ENCODE peak calls at places on chromosomes 5 and 9, in eight cellular contexts. B is fibroblast of lung; X is stomach; O is H7; R is esophagus muscularis mucosa; E is CD8-positive, alpha-beta T cell; J is IMR-90; F is WERI-Rb-1. C is an unnamed sample.

GRCh38 chr5:10513501-10514442 is 50.1 kb upstream of the ANKRD33B start:
- DNase-seq in B (peak; percentile 91), X (no peak), O (peak; percentile 87), R (no peak), E (no peak), J (peak; percentile 83), F (peak; percentile 83), C (no peak)

GRCh38 chr5:96509313-96509712 is 76.3 kb upstream of the PCSK1 start:
- DNase-seq in B (no peak), X (no peak), O (no peak), R (no peak), E (no peak), J (peak; percentile 31), F (no peak), C (no peak)

GRCh38 chr9:97874617-97875016 is 21.6 kb downstream of the FOXE1 start:
- DNase-seq in B (no peak), X (no peak), O (no peak), R (no peak), E (no peak), J (no peak), F (no peak), C (no peak)

GRCh38 chr5:18113724-18114123 is 479.5 kb downstream of the TAF11L14 start:
- DNase-seq in B (peak; percentile 19), X (no peak), O (no peak), R (no peak), E (no peak), J (peak; percentile 12), F (peak; percentile 19), C (no peak)

GRCh38 chr5:44935262-44935661 is 126.5 kb downstream of the MRPS30 start:
- DNase-seq in B (peak; percentile 6), X (no peak), O (peak; percentile 20), R (no peak), E (no peak), J (no peak), F (peak; percentile 44), C (no peak)

GRCh38 chr5:103308774-103309173 is 50.2 kb downstream of the MACIR start:
- DNase-seq in B (no peak), X (no peak), O (no peak), R (no peak), E (no peak), J (no peak), F (no peak), C (no peak)

GRCh38 chr5:132104561-132104960 is 31.0 kb downstream of the CSF2 start:
- DNase-seq in B (peak; percentile 66), X (no peak), O (no peak), R (peak; percentile 21), E (no peak), J (peak; percentile 66), F (no peak), C (no peak)

GRCh38 chr9:109880276-109881169 is 100.5 kb downstream of the PALM2AKAP2 start:
- DNase-seq in B (peak; percentile 24), X (no peak), O (peak; percentile 49), R (no peak), E (no peak), J (peak; percentile 41), F (peak; percentile 33), C (no peak)

GRCh38 chr5:111735829-111736228 is 21.2 kb downstream of the NREP start:
- DNase-seq in B (peak; percentile 98), X (no peak), O (peak; percentile 18), R (no peak), E (no peak), J (peak; percentile 98), F (peak; percentile 30), C (no peak)

GRCh38 chr9:79757906-79758669 is 186.3 kb downstream of the TLE4 start:
- DNase-seq in B (peak; percentile 33), X (no peak), O (no peak), R (no peak), E (no peak), J (peak; percentile 46), F (no peak), C (no peak)

GRCh38 chr9:112849363-112849922 is 41.2 kb downstream of the SLC46A2 start:
- DNase-seq in B (no peak), X (no peak), O (no peak), R (no peak), E (no peak), J (no peak), F (no peak), C (no peak)

GRCh38 chr5:175542232-175542965 is 64.0 kb downstream of the SFXN1 start:
- DNase-seq in B (no peak), X (peak; percentile 27), O (no peak), R (no peak), E (no peak), J (no peak), F (peak; percentile 33), C (peak; percentile 18)

GRCh38 chr5:141326088-141326854 is 4.0 kb upstream of the PCDHGA1 start:
- DNase-seq in B (peak; percentile 78), X (peak; percentile 32), O (peak; percentile 68), R (no peak), E (peak; percentile 75), J (peak; percentile 82), F (peak; percentile 72), C (peak; percentile 55)

GRCh38 chr5:122101636-122102285 is 23.7 kb upstream of the LOX start:
- DNase-seq in B (peak; percentile 82), X (no peak), O (no peak), R (no peak), E (no peak), J (peak; percentile 79), F (no peak), C (no peak)

GRCh38 chr5:10323588-10324488 is 16.1 kb upstream of the CMBL start:
- DNase-seq in B (no peak), X (no peak), O (no peak), R (no peak), E (no peak), J (peak; percentile 29), F (no peak), C (no peak)

GRCh38 chr5:4036861-4037260 is 441.2 kb downstream of the IRX1 start:
- DNase-seq in B (no peak), X (no peak), O (no peak), R (no peak), E (no peak), J (no peak), F (no peak), C (no peak)

GRCh38 chr5:169576181-169576598 is 7.4 kb upstream of the SPDL1 start:
- DNase-seq in B (peak; percentile 87), X (no peak), O (no peak), R (no peak), E (no peak), J (peak; percentile 87), F (no peak), C (no peak)

GRCh38 chr5:33509036-33509435 is 68.3 kb downstream of the TARS1 start:
- DNase-seq in B (no peak), X (no peak), O (no peak), R (no peak), E (no peak), J (peak; percentile 62), F (no peak), C (no peak)

GRCh38 chr9:33880562-33881089 is 63.7 kb downstream of the UBE2R2 start:
- DNase-seq in B (no peak), X (no peak), O (peak; percentile 26), R (no peak), E (no peak), J (no peak), F (peak; percentile 45), C (no peak)

GRCh38 chr5:6757414-6757969 is 44.3 kb downstream of the TENT4A start:
- DNase-seq in B (no peak), X (no peak), O (no peak), R (no peak), E (no peak), J (no peak), F (no peak), C (no peak)

GRCh38 chr5:6758201-6758600 is 45.0 kb downstream of the TENT4A start:
- DNase-seq in B (no peak), X (no peak), O (no peak), R (no peak), E (no peak), J (no peak), F (peak; percentile 36), C (no peak)

GRCh38 chr5:6759401-6759800 is 46.2 kb downstream of the TENT4A start:
- DNase-seq in B (no peak), X (no peak), O (peak; percentile 70), R (no peak), E (no peak), J (no peak), F (no peak), C (no peak)

GRCh38 chr5:6760003-6760402 is 46.8 kb downstream of the TENT4A start:
- DNase-seq in B (no peak), X (no peak), O (no peak), R (no peak), E (no peak), J (no peak), F (no peak), C (no peak)

DNA sequence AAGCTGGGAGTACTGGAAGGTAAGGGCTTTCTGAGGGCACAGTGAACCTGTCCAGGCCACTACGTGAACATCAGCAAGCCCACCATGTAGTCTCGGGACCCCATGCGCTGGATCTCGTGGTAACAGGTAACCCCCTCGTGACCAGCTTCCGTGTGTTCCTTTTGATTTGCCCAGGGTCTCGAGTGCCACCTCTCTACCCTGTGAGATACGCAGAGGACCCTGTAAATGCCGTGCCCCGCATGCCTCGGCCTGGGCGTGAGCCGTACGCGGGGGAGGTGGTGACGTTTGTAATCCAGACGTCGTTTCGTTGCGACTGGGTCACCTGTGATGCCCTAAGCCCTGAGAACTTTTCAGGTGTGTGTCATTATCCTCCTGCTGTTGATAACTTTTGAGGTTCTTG is 45.5 kb downstream of the TENT4A start:
- DNase-seq in B (no peak), X (no peak), O (no peak), R (no peak), E (no peak), J (no peak), F (no peak), C (no peak)
- H3K36me3 ChIP-seq in B (peaks cover 19% of the 10 kb centered on the region), X (peaks cover 55% of the 10 kb centered on the region), O (peaks cover 7% of the 10 kb centered on the region), R (peaks cover 52% of the 10 kb centered on the region), E (peaks cover 20% of the 10 kb centered on the region), J (peaks cover 36% of the 10 kb centered on the region), F (peaks cover 52% of the 10 kb centered on the region), C (peaks cover 9% of the 10 kb centered on the region)

GRCh38 chr9:122961139-122961538 is 20.3 kb downstream of the RABGAP1 start:
- DNase-seq in B (no peak), X (no peak), O (no peak), R (no peak), E (no peak), J (no peak), F (no peak), C (no peak)
- H3K36me3 ChIP-seq in B (no peaks in the 10 kb centered on the region), X (peaks cover 47% of the 10 kb centered on the region), O (peaks cover 4% of the 10 kb centered on the region), R (peaks cover 40% of the 10 kb centered on the region), E (peaks cover 8% of the 10 kb centered on the region), J (peaks cover 21% of the 10 kb centered on the region), F (peaks cover 49% of the 10 kb centered on the region), C (no peaks in the 10 kb centered on the region)

GRCh38 chr9:91943876-91944470 is 6.1 kb downstream of the ROR2 start:
- DNase-seq in B (peak; percentile 46), X (no peak), O (no peak), R (no peak), E (no peak), J (peak; percentile 8), F (no peak), C (no peak)
- H3K36me3 ChIP-seq in B (no peaks in the 10 kb centered on the region), X (no peaks in the 10 kb centered on the region), O (no peaks in the 10 kb centered on the region), R (no peaks in the 10 kb centered on the region), E (no peaks in the 10 kb centered on the region), J (no peaks in the 10 kb centered on the region), F (no peaks in the 10 kb centered on the region), C (no peaks in the 10 kb centered on the region)

DNA sequence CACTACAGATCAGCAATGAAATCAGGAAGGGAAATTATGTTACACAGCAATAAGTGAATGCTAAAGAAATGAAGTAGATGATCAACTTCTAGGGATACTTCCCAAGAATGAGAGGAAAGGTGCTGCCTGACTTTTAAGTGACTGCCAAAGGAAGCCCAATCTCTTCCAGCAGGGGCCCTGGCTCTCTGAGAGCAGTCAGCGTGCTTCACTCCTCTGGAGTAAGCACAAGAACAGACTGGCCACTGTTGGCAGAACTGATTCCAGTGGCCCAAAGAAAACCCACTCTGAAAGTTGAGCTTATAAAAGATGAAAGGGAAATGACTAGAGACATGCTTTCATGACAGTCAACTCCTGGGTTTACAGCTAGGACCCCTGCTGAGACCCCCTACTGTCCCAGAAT is 41.8 kb downstream of the MTMR12 start:
- DNase-seq in B (no peak), X (no peak), O (no peak), R (no peak), E (no peak), J (no peak), F (no peak), C (no peak)
- H3K36me3 ChIP-seq in B (peaks cover 5% of the 10 kb centered on the region), X (peaks cover 91% of the 10 kb centered on the region), O (peaks cover 15% of the 10 kb centered on the region), R (peaks cover 83% of the 10 kb centered on the region), E (peaks cover 27% of the 10 kb centered on the region), J (peaks cover 21% of the 10 kb centered on the region), F (peaks cover 67% of the 10 kb centered on the region), C (peaks cover 39% of the 10 kb centered on the region)

C was measured in body of pancreas.